ENCODE peak calls at places on chromosomes 11 and 22, in six cellular contexts. One of them, this sample, is unnamed.

GRCh38 chr11:106311531-106312230 is 234.2 kb downstream of the AASDHPPT start:
- DNase-seq in H1: no peak
- DNase-seq in HepG2: no peak
- DNase-seq in SK-N-SH: no peak
- DNase-seq in GM12891: no peak
- DNase-seq in K562: no peak
- DNase-seq in this sample: no peak

GRCh38 chr22:20271114-20271994 is 3.2 kb upstream of the RTN4R start:
- DNase-seq in K562: no peak
- DNase-seq in HepG2: no peak
- DNase-seq in H1: no peak
- DNase-seq in GM12891: no peak
- DNase-seq in SK-N-SH: no peak
- DNase-seq in this sample: no peak

GRCh38 chr11:13303668-13304649 is 26.4 kb downstream of the BMAL1 start:
- DNase-seq in H1: no peak
- DNase-seq in K562: no peak
- DNase-seq in SK-N-SH: no peak
- DNase-seq in HepG2: no peak
- DNase-seq in GM12891: no peak
- DNase-seq in this sample: no peak

GRCh38 chr11:76637491-76638266 is 32.9 kb downstream of the LRRC32 start:
- DNase-seq in H1: no peak
- DNase-seq in SK-N-SH: no peak
- DNase-seq in HepG2: no peak
- DNase-seq in K562: no peak
- DNase-seq in GM12891: no peak
- DNase-seq in this sample: no peak

GRCh38 chr11:102608699-102609098 is 16.4 kb downstream of the MMP20 start:
- DNase-seq in GM12891: no peak
- DNase-seq in K562: no peak
- DNase-seq in HepG2: no peak
- DNase-seq in H1: no peak
- DNase-seq in SK-N-SH: no peak
- DNase-seq in this sample: no peak

GRCh38 chr11:119094816-119095065 is 6.9 kb downstream of the DPAGT1 start:
- DNase-seq in HepG2: peak
- DNase-seq in SK-N-SH: peak
- DNase-seq in GM12891: peak
- DNase-seq in H1: no peak
- DNase-seq in K562: peak
- DNase-seq in this sample: no peak

GRCh38 chr22:22865311-22866072 is 22.1 kb upstream of the IGLL5 start:
- DNase-seq in H1: no peak
- DNase-seq in GM12891: no peak
- DNase-seq in HepG2: no peak
- DNase-seq in K562: no peak
- DNase-seq in SK-N-SH: no peak
- DNase-seq in this sample: no peak

GRCh38 chr11:71283960-71284359 is 31.6 kb upstream of the SHANK2 start:
- DNase-seq in H1: no peak
- DNase-seq in K562: no peak
- DNase-seq in HepG2: peak
- DNase-seq in SK-N-SH: no peak
- DNase-seq in GM12891: no peak
- DNase-seq in this sample: no peak

GRCh38 chr11:33630936-33631748 is 69.5 kb downstream of the C11orf91 start:
- DNase-seq in H1: no peak
- DNase-seq in K562: no peak
- DNase-seq in SK-N-SH: no peak
- DNase-seq in GM12891: no peak
- DNase-seq in HepG2: no peak
- DNase-seq in this sample: no peak

GRCh38 chr11:88814076-88814475 is 251.7 kb downstream of the GRM5 start:
- DNase-seq in K562: no peak
- DNase-seq in H1: no peak
- DNase-seq in GM12891: no peak
- DNase-seq in SK-N-SH: no peak
- DNase-seq in HepG2: no peak
- DNase-seq in this sample: no peak

GRCh38 chr11:44243086-44243485 is 66.9 kb downstream of the ALX4 start:
- DNase-seq in K562: no peak
- DNase-seq in GM12891: no peak
- DNase-seq in H1: no peak
- DNase-seq in SK-N-SH: no peak
- DNase-seq in HepG2: no peak
- DNase-seq in this sample: no peak

GRCh38 chr22:49243965-49244364 is 583.7 kb downstream of the BRD1 start:
- DNase-seq in H1: peak
- DNase-seq in SK-N-SH: no peak
- DNase-seq in HepG2: no peak
- DNase-seq in GM12891: no peak
- DNase-seq in K562: no peak
- DNase-seq in this sample: no peak

GRCh38 chr22:37249946-37250345 is 5.9 kb upstream of the RAC2 start:
- DNase-seq in K562: no peak
- DNase-seq in H1: no peak
- DNase-seq in GM12891: no peak
- DNase-seq in SK-N-SH: no peak
- DNase-seq in HepG2: no peak
- DNase-seq in this sample: no peak

GRCh38 chr11:19447150-19447566 is 206.4 kb upstream of the E2F8 start:
- DNase-seq in H1: no peak
- DNase-seq in SK-N-SH: no peak
- DNase-seq in GM12891: no peak
- DNase-seq in HepG2: no peak
- DNase-seq in K562: no peak
- DNase-seq in this sample: no peak

GRCh38 chr11:93481696-93482095 is 61.5 kb downstream of the SMCO4 start:
- DNase-seq in K562: no peak
- DNase-seq in SK-N-SH: no peak
- DNase-seq in HepG2: no peak
- DNase-seq in GM12891: no peak
- DNase-seq in H1: no peak
- DNase-seq in this sample: no peak

GRCh38 chr11:121571466-121571865 is 118.7 kb upstream of the SORL1-AS1 start:
- DNase-seq in K562: no peak
- DNase-seq in SK-N-SH: no peak
- DNase-seq in HepG2: no peak
- DNase-seq in H1: no peak
- DNase-seq in GM12891: no peak
- DNase-seq in this sample: no peak

GRCh38 chr11:19938051-19938856 is 222.0 kb downstream of the DBX1 start:
- DNase-seq in SK-N-SH: peak
- DNase-seq in H1: peak
- DNase-seq in GM12891: peak
- DNase-seq in HepG2: peak
- DNase-seq in K562: peak
- DNase-seq in this sample: peak

GRCh38 chr22:50733521-50734342 is 4.3 kb upstream of the ACR start:
- DNase-seq in HepG2: no peak
- DNase-seq in K562: no peak
- DNase-seq in GM12891: no peak
- DNase-seq in SK-N-SH: peak
- DNase-seq in H1: peak
- DNase-seq in this sample: no peak

GRCh38 chr22:37552560-37553163 is 7.6 kb upstream of the CDC42EP1 start:
- DNase-seq in SK-N-SH: peak
- DNase-seq in GM12891: no peak
- DNase-seq in HepG2: no peak
- DNase-seq in H1: peak
- DNase-seq in K562: peak
- DNase-seq in this sample: no peak

GRCh38 chr11:90784241-90784814 is 561.5 kb upstream of the CHORDC1 start:
- DNase-seq in SK-N-SH: no peak
- DNase-seq in HepG2: no peak
- DNase-seq in GM12891: no peak
- DNase-seq in K562: no peak
- DNase-seq in H1: no peak
- DNase-seq in this sample: no peak

GRCh38 chr11:132114185-132114584 is 743.8 kb downstream of the NTM start:
- DNase-seq in K562: no peak
- DNase-seq in GM12891: no peak
- DNase-seq in HepG2: no peak
- DNase-seq in H1: no peak
- DNase-seq in SK-N-SH: peak
- DNase-seq in this sample: no peak

GRCh38 chr11:93814966-93815633 is 31.0 kb downstream of the MED17 start:
- DNase-seq in SK-N-SH: no peak
- DNase-seq in H1: no peak
- DNase-seq in HepG2: no peak
- DNase-seq in K562: no peak
- DNase-seq in GM12891: no peak
- DNase-seq in this sample: no peak

GRCh38 chr22:48520888-48521600 is 1306.6 kb downstream of the BRD1 start:
- DNase-seq in SK-N-SH: no peak
- DNase-seq in GM12891: no peak
- DNase-seq in H1: no peak
- DNase-seq in HepG2: no peak
- DNase-seq in K562: no peak
- DNase-seq in this sample: no peak

GRCh38 chr11:19345848-19346681 is 105.3 kb upstream of the E2F8 start:
- DNase-seq in GM12891: peak
- DNase-seq in SK-N-SH: peak
- DNase-seq in K562: peak
- DNase-seq in HepG2: no peak
- DNase-seq in H1: peak
- DNase-seq in this sample: peak

GRCh38 chr11:8809185-8809584 is 101.8 kb upstream of the AKIP1 start:
- DNase-seq in SK-N-SH: no peak
- DNase-seq in HepG2: no peak
- DNase-seq in H1: no peak
- DNase-seq in K562: no peak
- DNase-seq in GM12891: no peak
- DNase-seq in this sample: no peak

GRCh38 chr11:48006301-48006992 is 26.1 kb downstream of the PTPRJ start:
- DNase-seq in HepG2: no peak
- DNase-seq in GM12891: no peak
- DNase-seq in SK-N-SH: no peak
- DNase-seq in K562: peak
- DNase-seq in H1: no peak
- DNase-seq in this sample: peak

GRCh38 chr11:70517996-70518907 is 119.9 kb downstream of the CTTN start:
- DNase-seq in GM12891: no peak
- DNase-seq in SK-N-SH: peak
- DNase-seq in H1: no peak
- DNase-seq in HepG2: no peak
- DNase-seq in K562: no peak
- DNase-seq in this sample: no peak

GRCh38 chr11:33670250-33671011 is 30.2 kb downstream of the C11orf91 start:
- DNase-seq in K562: no peak
- DNase-seq in GM12891: no peak
- DNase-seq in SK-N-SH: no peak
- DNase-seq in H1: no peak
- DNase-seq in HepG2: no peak
- DNase-seq in this sample: no peak

GRCh38 chr11:2295971-2296912 is 5.5 kb downstream of the C11orf21 start:
- DNase-seq in HepG2: no peak
- DNase-seq in SK-N-SH: no peak
- DNase-seq in GM12891: no peak
- DNase-seq in H1: no peak
- DNase-seq in K562: no peak
- DNase-seq in this sample: no peak

GRCh38 chr22:44618400-44618799 is 83.6 kb upstream of the PRR5 start:
- DNase-seq in GM12891: no peak
- DNase-seq in H1: no peak
- DNase-seq in SK-N-SH: peak
- DNase-seq in K562: no peak
- DNase-seq in HepG2: no peak
- DNase-seq in this sample: no peak
- TF ChIP-seq TAF1 in GM12891: no peak
- TF ChIP-seq TAF1 in H1: no peak
- TF ChIP-seq TAF1 in SK-N-SH: no peak
- TF ChIP-seq TAF1 in K562: no peak
- TF ChIP-seq TAF1 in HepG2: no peak
- TF ChIP-seq TAF1 in this sample: no peak

DNA sequence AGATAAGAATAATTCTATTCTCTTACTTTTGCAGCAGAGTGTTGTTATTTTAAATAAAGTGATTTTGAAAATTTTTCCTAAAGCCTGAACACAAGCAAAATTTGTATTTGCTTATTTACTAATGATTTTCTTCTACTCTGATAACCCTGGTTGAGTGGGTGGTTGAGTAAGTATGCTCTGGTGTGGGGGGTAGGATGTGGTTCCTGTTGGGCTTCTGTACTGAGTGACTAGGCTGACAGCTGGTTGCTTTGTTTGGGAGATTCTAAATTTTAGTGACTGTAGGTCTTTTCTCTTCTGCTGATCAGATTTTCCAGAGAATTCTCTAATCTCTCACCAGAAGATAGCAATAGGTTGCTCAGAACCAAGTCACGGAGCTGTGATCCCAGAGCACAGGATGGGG is 61.6 kb downstream of the METTL15 start:
- DNase-seq in K562: peak
- DNase-seq in GM12891: no peak
- DNase-seq in H1: no peak
- DNase-seq in SK-N-SH: no peak
- DNase-seq in HepG2: no peak
- DNase-seq in this sample: no peak
- TF ChIP-seq TAF1 in K562: no peak
- TF ChIP-seq TAF1 in GM12891: no peak
- TF ChIP-seq TAF1 in H1: no peak
- TF ChIP-seq TAF1 in SK-N-SH: no peak
- TF ChIP-seq TAF1 in HepG2: no peak
- TF ChIP-seq TAF1 in this sample: no peak

GRCh38 chr11:112037527-112037926 is 12.3 kb downstream of the DLAT start:
- DNase-seq in GM12891: no peak
- DNase-seq in H1: no peak
- DNase-seq in HepG2: no peak
- DNase-seq in SK-N-SH: no peak
- DNase-seq in K562: no peak
- DNase-seq in this sample: no peak
- TF ChIP-seq TAF1 in GM12891: no peak
- TF ChIP-seq TAF1 in H1: no peak
- TF ChIP-seq TAF1 in HepG2: no peak
- TF ChIP-seq TAF1 in SK-N-SH: no peak
- TF ChIP-seq TAF1 in K562: no peak
- TF ChIP-seq TAF1 in this sample: no peak

GRCh38 chr11:112513417-112513816 is 252.8 kb upstream of the PLET1 start:
- DNase-seq in K562: no peak
- DNase-seq in SK-N-SH: no peak
- DNase-seq in HepG2: no peak
- DNase-seq in GM12891: no peak
- DNase-seq in H1: peak
- DNase-seq in this sample: no peak
- TF ChIP-seq TAF1 in K562: no peak
- TF ChIP-seq TAF1 in SK-N-SH: no peak
- TF ChIP-seq TAF1 in HepG2: no peak
- TF ChIP-seq TAF1 in GM12891: no peak
- TF ChIP-seq TAF1 in H1: no peak
- TF ChIP-seq TAF1 in this sample: no peak

DNA sequence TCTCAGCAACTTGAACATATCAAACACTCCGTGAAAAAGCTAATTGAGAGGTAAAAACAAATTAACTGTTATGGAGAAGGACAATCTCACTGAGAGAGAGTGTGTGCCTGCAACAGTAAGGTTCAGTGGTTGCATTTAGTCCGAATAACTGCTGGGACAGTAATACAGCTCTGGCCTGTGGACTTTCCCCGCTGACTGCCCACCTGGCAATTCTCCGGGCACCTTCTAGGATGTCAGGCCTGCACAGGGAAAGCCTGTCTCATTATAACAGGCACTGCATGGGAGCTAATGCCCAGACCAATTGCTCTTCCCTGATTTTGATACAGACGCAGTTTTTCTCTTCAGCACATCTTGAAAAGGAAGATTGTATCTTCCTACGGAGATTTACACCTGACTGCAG is 251.0 kb downstream of the DCDC1 start:
- DNase-seq in GM12891: no peak
- DNase-seq in SK-N-SH: no peak
- DNase-seq in H1: no peak
- DNase-seq in HepG2: no peak
- DNase-seq in K562: no peak
- DNase-seq in this sample: no peak
- TF ChIP-seq TAF1 in GM12891: no peak
- TF ChIP-seq TAF1 in SK-N-SH: no peak
- TF ChIP-seq TAF1 in H1: no peak
- TF ChIP-seq TAF1 in HepG2: no peak
- TF ChIP-seq TAF1 in K562: no peak
- TF ChIP-seq TAF1 in this sample: no peak